ENCODE peak calls at places on chromosomes 7 and 10, in nine cellular contexts. One of them, this sample, is unnamed.

GRCh38 chr7:4269746-4270145 is 412.3 kb upstream of the FOXK1 start:
- DNase-seq in GM10248: no peak
- DNase-seq in T-helper 1 cell: no peak
- DNase-seq in HFFc6: no peak
- DNase-seq in stimulated activated naive B cell treated with anti-CD40 and anti-IgM and Interleukin-4, amounts not matched to agents 10 μg/mL and 1 μg/mL and 100 μg/mL, for 72 hours: no peak
- DNase-seq in fibroblast of the conjunctiva: no peak
- DNase-seq in COR-L47: no peak
- DNase-seq in glutamatergic neuron: no peak
- DNase-seq in ACHN: no peak
- DNase-seq in this sample: no peak

GRCh38 chr7:129553861-129554530 is 51.7 kb downstream of the SMKR1 start:
- DNase-seq in GM10248: no peak
- DNase-seq in T-helper 1 cell: no peak
- DNase-seq in HFFc6: peak
- DNase-seq in stimulated activated naive B cell treated with anti-CD40 and anti-IgM and Interleukin-4, amounts not matched to agents 10 μg/mL and 1 μg/mL and 100 μg/mL, for 72 hours: no peak
- DNase-seq in fibroblast of the conjunctiva: no peak
- DNase-seq in COR-L47: peak
- DNase-seq in glutamatergic neuron: no peak
- DNase-seq in ACHN: no peak
- DNase-seq in this sample: no peak

GRCh38 chr7:128221929-128222403 is 19.1 kb upstream of the LEP start:
- DNase-seq in GM10248: no peak
- DNase-seq in T-helper 1 cell: no peak
- DNase-seq in HFFc6: peak
- DNase-seq in stimulated activated naive B cell treated with anti-CD40 and anti-IgM and Interleukin-4, amounts not matched to agents 10 μg/mL and 1 μg/mL and 100 μg/mL, for 72 hours: no peak
- DNase-seq in fibroblast of the conjunctiva: no peak
- DNase-seq in COR-L47: no peak
- DNase-seq in glutamatergic neuron: no peak
- DNase-seq in ACHN: peak
- DNase-seq in this sample: no peak

GRCh38 chr7:3558410-3558809 is 257.4 kb downstream of the SDK1 start:
- DNase-seq in GM10248: no peak
- DNase-seq in T-helper 1 cell: no peak
- DNase-seq in HFFc6: no peak
- DNase-seq in stimulated activated naive B cell treated with anti-CD40 and anti-IgM and Interleukin-4, amounts not matched to agents 10 μg/mL and 1 μg/mL and 100 μg/mL, for 72 hours: no peak
- DNase-seq in fibroblast of the conjunctiva: no peak
- DNase-seq in COR-L47: peak
- DNase-seq in glutamatergic neuron: peak
- DNase-seq in ACHN: no peak
- DNase-seq in this sample: no peak

GRCh38 chr10:106682175-106682574 is 482.3 kb downstream of the SORCS1 start:
- DNase-seq in GM10248: no peak
- DNase-seq in T-helper 1 cell: no peak
- DNase-seq in HFFc6: no peak
- DNase-seq in stimulated activated naive B cell treated with anti-CD40 and anti-IgM and Interleukin-4, amounts not matched to agents 10 μg/mL and 1 μg/mL and 100 μg/mL, for 72 hours: no peak
- DNase-seq in fibroblast of the conjunctiva: no peak
- DNase-seq in COR-L47: no peak
- DNase-seq in glutamatergic neuron: no peak
- DNase-seq in ACHN: no peak
- DNase-seq in this sample: no peak

GRCh38 chr7:87567052-87567451 is 33.6 kb downstream of the ABCB1 start:
- DNase-seq in GM10248: no peak
- DNase-seq in T-helper 1 cell: no peak
- DNase-seq in HFFc6: no peak
- DNase-seq in stimulated activated naive B cell treated with anti-CD40 and anti-IgM and Interleukin-4, amounts not matched to agents 10 μg/mL and 1 μg/mL and 100 μg/mL, for 72 hours: no peak
- DNase-seq in fibroblast of the conjunctiva: no peak
- DNase-seq in COR-L47: no peak
- DNase-seq in glutamatergic neuron: no peak
- DNase-seq in ACHN: no peak
- DNase-seq in this sample: no peak

GRCh38 chr7:129665013-129665401 is 53.5 kb downstream of the NRF1 start:
- DNase-seq in GM10248: no peak
- DNase-seq in T-helper 1 cell: no peak
- DNase-seq in HFFc6: peak
- DNase-seq in stimulated activated naive B cell treated with anti-CD40 and anti-IgM and Interleukin-4, amounts not matched to agents 10 μg/mL and 1 μg/mL and 100 μg/mL, for 72 hours: no peak
- DNase-seq in fibroblast of the conjunctiva: peak
- DNase-seq in COR-L47: no peak
- DNase-seq in glutamatergic neuron: no peak
- DNase-seq in ACHN: peak
- DNase-seq in this sample: no peak

GRCh38 chr10:124125305-124126116 is 32.1 kb upstream of the CHST15 start:
- DNase-seq in GM10248: no peak
- DNase-seq in T-helper 1 cell: no peak
- DNase-seq in HFFc6: peak
- DNase-seq in stimulated activated naive B cell treated with anti-CD40 and anti-IgM and Interleukin-4, amounts not matched to agents 10 μg/mL and 1 μg/mL and 100 μg/mL, for 72 hours: no peak
- DNase-seq in fibroblast of the conjunctiva: no peak
- DNase-seq in COR-L47: no peak
- DNase-seq in glutamatergic neuron: no peak
- DNase-seq in ACHN: peak
- DNase-seq in this sample: no peak

GRCh38 chr7:81488210-81488609 is 281.6 kb downstream of the HGF start:
- DNase-seq in GM10248: no peak
- DNase-seq in T-helper 1 cell: no peak
- DNase-seq in HFFc6: no peak
- DNase-seq in stimulated activated naive B cell treated with anti-CD40 and anti-IgM and Interleukin-4, amounts not matched to agents 10 μg/mL and 1 μg/mL and 100 μg/mL, for 72 hours: no peak
- DNase-seq in fibroblast of the conjunctiva: no peak
- DNase-seq in COR-L47: no peak
- DNase-seq in glutamatergic neuron: no peak
- DNase-seq in ACHN: no peak
- DNase-seq in this sample: no peak

GRCh38 chr10:78863601-78864239 is 205.0 kb upstream of the ZMIZ1 start:
- DNase-seq in GM10248: no peak
- DNase-seq in T-helper 1 cell: no peak
- DNase-seq in HFFc6: no peak
- DNase-seq in stimulated activated naive B cell treated with anti-CD40 and anti-IgM and Interleukin-4, amounts not matched to agents 10 μg/mL and 1 μg/mL and 100 μg/mL, for 72 hours: no peak
- DNase-seq in fibroblast of the conjunctiva: no peak
- DNase-seq in COR-L47: no peak
- DNase-seq in glutamatergic neuron: no peak
- DNase-seq in ACHN: no peak
- DNase-seq in this sample: no peak

GRCh38 chr10:99659868-99660366 is 608 bp downstream of the ENTPD7 start:
- DNase-seq in GM10248: no peak
- DNase-seq in T-helper 1 cell: no peak
- DNase-seq in HFFc6: no peak
- DNase-seq in stimulated activated naive B cell treated with anti-CD40 and anti-IgM and Interleukin-4, amounts not matched to agents 10 μg/mL and 1 μg/mL and 100 μg/mL, for 72 hours: no peak
- DNase-seq in fibroblast of the conjunctiva: no peak
- DNase-seq in COR-L47: no peak
- DNase-seq in glutamatergic neuron: no peak
- DNase-seq in ACHN: peak
- DNase-seq in this sample: no peak

GRCh38 chr10:78337646-78338391 is 304.2 kb downstream of the RPS24 start:
- DNase-seq in GM10248: no peak
- DNase-seq in T-helper 1 cell: no peak
- DNase-seq in HFFc6: peak
- DNase-seq in stimulated activated naive B cell treated with anti-CD40 and anti-IgM and Interleukin-4, amounts not matched to agents 10 μg/mL and 1 μg/mL and 100 μg/mL, for 72 hours: no peak
- DNase-seq in fibroblast of the conjunctiva: no peak
- DNase-seq in COR-L47: no peak
- DNase-seq in glutamatergic neuron: no peak
- DNase-seq in ACHN: no peak
- DNase-seq in this sample: no peak

GRCh38 chr7:46713868-46714596 is 793.0 kb upstream of the IGFBP3 start:
- DNase-seq in GM10248: no peak
- DNase-seq in T-helper 1 cell: no peak
- DNase-seq in HFFc6: no peak
- DNase-seq in stimulated activated naive B cell treated with anti-CD40 and anti-IgM and Interleukin-4, amounts not matched to agents 10 μg/mL and 1 μg/mL and 100 μg/mL, for 72 hours: no peak
- DNase-seq in fibroblast of the conjunctiva: no peak
- DNase-seq in COR-L47: no peak
- DNase-seq in glutamatergic neuron: no peak
- DNase-seq in ACHN: no peak
- DNase-seq in this sample: no peak

GRCh38 chr10:52746169-52746568 is 26.4 kb downstream of the MBL2 start:
- DNase-seq in GM10248: no peak
- DNase-seq in T-helper 1 cell: no peak
- DNase-seq in HFFc6: peak
- DNase-seq in stimulated activated naive B cell treated with anti-CD40 and anti-IgM and Interleukin-4, amounts not matched to agents 10 μg/mL and 1 μg/mL and 100 μg/mL, for 72 hours: no peak
- DNase-seq in fibroblast of the conjunctiva: no peak
- DNase-seq in COR-L47: no peak
- DNase-seq in glutamatergic neuron: no peak
- DNase-seq in ACHN: peak
- DNase-seq in this sample: no peak

This sample was measured in NK-92 treated with Interleukin-12 subunit alpha and Interleukin-12 subunit beta, amount 100 ng/mL, for 24 hours.